ENCODE peak calls at places on chromosomes 7 and 10, in seven cellular contexts. W, T, N, R, X, H and M are unnamed samples.

GRCh38 chr10:15349133-15349532 is 22.0 kb downstream of the FAM171A1 start:
- DNase-seq in W (no peak), T (no peak), N (no peak), R (no peak), X (no peak), H (no peak), M (no peak)

GRCh38 chr7:156816943-156817572 is 75.9 kb downstream of the LMBR1 start:
- DNase-seq in W (peak), T (no peak), N (no peak), R (no peak), X (no peak), H (no peak), M (no peak)

GRCh38 chr7:129391546-129392211 is 42.6 kb upstream of the STRIP2 start:
- DNase-seq in W (no peak), T (no peak), N (no peak), R (no peak), X (no peak), H (no peak), M (no peak)

GRCh38 chr7:112995091-112995824 is 91.4 kb downstream of the GPR85 start:
- DNase-seq in W (peak), T (no peak), N (no peak), R (no peak), X (no peak), H (peak), M (peak)

GRCh38 chr10:130666215-130666614 is 530.0 kb downstream of the GLRX3 start:
- DNase-seq in W (no peak), T (no peak), N (no peak), R (no peak), X (no peak), H (no peak), M (no peak)

GRCh38 chr10:12605580-12606405 is 256.4 kb downstream of the CAMK1D start:
- DNase-seq in W (peak), T (peak), N (no peak), R (peak), X (no peak), H (peak), M (peak)

GRCh38 chr10:43234471-43235041 is 32.3 kb downstream of the RASGEF1A start:
- DNase-seq in W (no peak), T (no peak), N (peak), R (peak), X (no peak), H (no peak), M (no peak)

GRCh38 chr10:59668081-59668480 is 41.6 kb downstream of the SLC16A9 start:
- DNase-seq in W (no peak), T (no peak), N (no peak), R (no peak), X (no peak), H (no peak), M (no peak)

GRCh38 chr7:12674053-12674452 is 13.4 kb upstream of the ARL4A start:
- DNase-seq in W (no peak), T (no peak), N (no peak), R (no peak), X (no peak), H (no peak), M (no peak)

GRCh38 chr7:92006046-92006445 is 65.4 kb downstream of the AKAP9 start:
- DNase-seq in W (no peak), T (no peak), N (no peak), R (no peak), X (no peak), H (no peak), M (no peak)

GRCh38 chr7:27709137-27710075 is 30.6 kb upstream of the TAX1BP1 start:
- DNase-seq in W (peak), T (no peak), N (no peak), R (no peak), X (no peak), H (peak), M (peak)

GRCh38 chr10:26225322-26225721 is 8.7 kb downstream of the GAD2 start:
- DNase-seq in W (no peak), T (no peak), N (no peak), R (no peak), X (no peak), H (no peak), M (no peak)

GRCh38 chr7:106092204-106092603 is 19.9 kb downstream of the SYPL1 start:
- DNase-seq in W (no peak), T (no peak), N (no peak), R (no peak), X (no peak), H (no peak), M (no peak)

GRCh38 chr7:47991741-47992311 is 12.4 kb upstream of the HUS1 start:
- DNase-seq in W (peak), T (peak), N (peak), R (peak), X (peak), H (peak), M (peak)

GRCh38 chr10:21721000-21721670 is 187.1 kb downstream of the MLLT10 start:
- DNase-seq in W (peak), T (no peak), N (no peak), R (no peak), X (no peak), H (no peak), M (no peak)

GRCh38 chr10:94683214-94684054 is at the start of gene CYP2C18:
- DNase-seq in W (no peak), T (no peak), N (no peak), R (no peak), X (no peak), H (no peak), M (no peak)

GRCh38 chr10:94680544-94680943 is 3.0 kb upstream of the CYP2C18 start:
- DNase-seq in W (no peak), T (no peak), N (no peak), R (no peak), X (no peak), H (no peak), M (no peak)

GRCh38 chr10:94673614-94674321 is 9.8 kb upstream of the CYP2C18 start:
- DNase-seq in W (no peak), T (no peak), N (no peak), R (no peak), X (no peak), H (peak), M (no peak)

GRCh38 chr10:94678475-94678874 is 5.1 kb upstream of the CYP2C18 start:
- DNase-seq in W (no peak), T (no peak), N (no peak), R (no peak), X (no peak), H (no peak), M (no peak)

DNA sequence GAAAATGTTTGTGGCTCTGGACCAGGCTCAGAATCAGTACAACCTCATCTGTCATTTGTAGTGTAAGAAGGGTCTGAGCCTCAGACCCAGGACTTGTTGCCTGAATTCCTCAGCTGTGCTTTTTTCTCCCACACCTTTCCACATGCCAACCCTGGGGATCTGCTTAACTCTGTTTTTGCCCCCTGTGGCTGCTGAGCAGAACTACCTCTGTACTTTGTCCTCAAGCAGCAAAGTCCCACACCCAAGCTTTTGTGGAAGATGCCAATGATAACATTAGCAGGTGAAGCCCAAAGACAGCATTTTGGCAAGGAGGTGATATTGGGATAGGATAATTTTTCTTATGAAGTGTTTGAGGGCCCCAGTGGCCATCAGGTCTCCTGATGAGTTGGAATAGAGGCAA is 5.8 kb upstream of the CYP2C18 start:
- DNase-seq in W (no peak), T (no peak), N (no peak), R (no peak), X (no peak), H (no peak), M (no peak)
- TF ChIP-seq CTCF in W (no peak), T (no peak), N (no peak), R (no peak), X (peak), H (peak), M (no peak)

DNA sequence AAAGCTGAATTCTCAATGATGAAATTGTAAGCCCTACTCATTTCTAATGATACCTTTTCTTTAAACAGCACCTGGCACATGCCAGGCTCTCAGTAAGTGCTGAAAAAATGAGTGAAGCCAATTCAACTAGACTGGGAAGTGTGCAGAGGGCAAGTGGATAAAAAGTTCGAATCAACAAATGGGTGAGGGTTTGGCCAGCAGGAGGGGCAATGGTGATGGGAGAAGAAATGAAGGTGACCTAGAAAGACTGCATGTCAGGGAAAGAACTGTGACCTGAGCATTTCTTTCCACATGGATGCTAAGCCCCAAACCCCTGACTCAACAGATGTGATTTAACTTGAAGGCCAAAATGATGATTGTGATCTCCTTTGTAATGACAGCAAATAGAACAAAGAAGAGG is 54.6 kb downstream of the DKK1 start:
- DNase-seq in W (no peak), T (no peak), N (no peak), R (no peak), X (no peak), H (no peak), M (no peak)
- TF ChIP-seq CTCF in W (no peak), T (no peak), N (no peak), R (no peak), X (peak), H (no peak), M (no peak)

GRCh38 chr10:112475565-112476233 is 28.7 kb downstream of the VTI1A start:
- DNase-seq in W (peak), T (no peak), N (no peak), R (no peak), X (no peak), H (no peak), M (no peak)
- TF ChIP-seq CTCF in W (peak), T (peak), N (no peak), R (no peak), X (peak), H (peak), M (peak)

DNA sequence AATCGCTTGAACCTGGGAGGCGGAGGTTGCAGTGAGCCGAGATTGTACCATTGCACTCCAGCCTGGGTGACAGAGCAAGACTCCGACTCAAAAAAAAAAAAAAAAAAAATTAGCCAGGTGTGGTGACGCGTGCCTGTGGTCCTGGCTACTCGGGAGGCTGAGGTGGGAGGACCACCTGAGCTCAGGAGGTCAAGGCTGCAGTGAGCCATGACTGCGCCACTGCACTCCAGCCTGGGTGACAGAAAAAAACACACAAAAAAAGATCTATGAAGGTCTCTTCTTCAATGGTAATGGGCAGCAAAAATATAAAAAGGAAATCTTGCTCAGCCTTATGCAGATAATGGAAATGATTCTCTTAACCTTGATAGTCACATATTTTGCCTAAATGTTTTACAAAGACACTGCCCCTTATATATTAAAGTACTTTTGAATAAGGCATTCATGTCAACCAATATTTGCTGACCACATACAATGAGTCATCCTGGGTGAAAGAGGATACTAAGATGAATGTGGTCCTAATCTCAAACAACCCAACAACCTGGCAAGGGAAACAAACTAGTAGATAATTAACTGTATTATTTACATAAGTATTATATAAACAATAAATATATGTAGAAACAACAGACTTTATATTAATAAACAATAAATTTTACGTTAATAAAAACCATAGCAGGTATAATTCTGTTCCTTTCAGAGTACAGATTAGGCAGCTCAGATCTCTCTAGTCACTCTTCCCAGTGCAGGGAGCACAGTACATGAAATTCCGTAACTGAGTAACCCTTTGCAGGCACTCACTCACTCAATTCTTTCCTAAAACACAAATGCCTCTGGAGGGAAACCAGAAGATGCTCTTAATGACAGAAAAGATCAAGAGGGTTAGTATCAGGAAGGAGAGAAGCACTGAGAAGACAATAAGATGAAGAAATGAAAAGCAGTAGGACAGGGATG is 8.1 kb downstream of the TOMM7 start:
- DNase-seq in W (peak), T (no peak), N (no peak), R (no peak), X (no peak), H (no peak), M (no peak)
- TF ChIP-seq CTCF in W (no peak), T (no peak), N (no peak), R (no peak), X (no peak), H (no peak), M (no peak)